ENCODE peak calls at places on chromosomes 13 and 19, in nine cellular contexts. E is NCI-H2081; B is hypothalamus; P is mesenteric fat pad; J is left cardiac atrium; H is HEK293T; C is activated CD4-positive, alpha-beta T cell treated with anti-CD3 and anti-CD28 coated beads for 48 hours; Z is ELR; K is RWPE1. F is an unnamed sample.

GRCh38 chr13:30796132-30796832 is 60.9 kb downstream of the ALOX5AP start:
- DNase-seq in J (no peak), Z (peak), B (no peak), H (no peak), P (no peak), E (no peak), K (peak), C (peak), F (no peak)

GRCh38 chr19:41706741-41707501 is 1.5 kb upstream of the CEACAM5 start:
- DNase-seq in E (peak), H (peak), C (peak), P (peak), J (peak), Z (peak), K (peak), B (no peak), F (peak)

GRCh38 chr13:27923794-27924528 is 4.2 kb downstream of the PDX1 start:
- DNase-seq in P (no peak), H (no peak), C (peak), K (no peak), E (no peak), Z (no peak), B (no peak), J (no peak), F (no peak)

GRCh38 chr13:112244495-112245177 is 131.5 kb upstream of the SPACA7 start:
- DNase-seq in H (no peak), Z (no peak), B (no peak), C (no peak), K (no peak), E (no peak), P (peak), J (no peak), F (no peak)

GRCh38 chr13:77554079-77554478 is 18.6 kb downstream of the SCEL start:
- DNase-seq in B (no peak), J (no peak), H (no peak), Z (no peak), E (no peak), K (no peak), P (no peak), C (no peak), F (no peak)

GRCh38 chr19:48473161-48473966 is 4.2 kb downstream of the CYTH2 start:
- DNase-seq in B (no peak), H (no peak), K (no peak), J (no peak), E (no peak), Z (no peak), P (no peak), C (no peak), F (no peak)

GRCh38 chr19:5822181-5822844 is 17.2 kb downstream of the FUT6 start:
- DNase-seq in P (no peak), H (no peak), Z (no peak), B (no peak), C (no peak), J (no peak), K (no peak), E (no peak), F (no peak)

GRCh38 chr19:31334849-31335624 is 14.2 kb downstream of the TSHZ3 start:
- DNase-seq in P (peak), H (no peak), K (no peak), J (no peak), B (no peak), C (no peak), Z (peak), E (no peak), F (no peak)

GRCh38 chr19:44499962-44500949 is at the start of gene ZNF180:
- DNase-seq in B (peak), E (peak), K (peak), H (peak), Z (peak), P (peak), C (peak), J (peak), F (peak)

GRCh38 chr19:49636230-49636932 is 3.6 kb downstream of the RRAS start:
- DNase-seq in C (no peak), Z (no peak), J (no peak), B (no peak), H (no peak), P (no peak), K (no peak), E (no peak), F (no peak)

GRCh38 chr19:33143897-33144405 is 12.0 kb downstream of the WDR88 start:
- DNase-seq in B (peak), P (peak), E (no peak), Z (peak), H (peak), K (peak), J (peak), C (peak), F (peak)

GRCh38 chr13:107864543-107865460 is 350.5 kb downstream of the LIG4 start:
- DNase-seq in P (no peak), Z (peak), H (no peak), B (no peak), K (no peak), E (peak), C (peak), J (no peak), F (peak)

GRCh38 chr13:31051999-31052398 is 109.7 kb downstream of the HSPH1 start:
- DNase-seq in J (no peak), E (no peak), H (no peak), Z (peak), K (no peak), B (no peak), P (peak), C (no peak), F (no peak)

GRCh38 chr19:47112166-47112663 is 1.4 kb downstream of the ZC3H4 start:
- DNase-seq in E (peak), J (peak), B (peak), K (peak), P (peak), H (peak), Z (peak), C (peak), F (peak)

GRCh38 chr13:25420161-25420560 is 48.4 kb downstream of the ATP8A2 start:
- DNase-seq in E (no peak), Z (no peak), K (no peak), C (no peak), J (no peak), P (no peak), B (no peak), H (no peak), F (no peak)

GRCh38 chr19:48680436-48681126 is 7.8 kb upstream of the NTN5 start:
- DNase-seq in K (no peak), J (no peak), P (no peak), H (no peak), B (no peak), E (no peak), C (no peak), Z (no peak), F (no peak)

GRCh38 chr19:50553134-50553703 is 15.0 kb downstream of the LRRC4B start:
- DNase-seq in P (no peak), C (no peak), E (no peak), H (no peak), B (no peak), J (no peak), K (no peak), Z (no peak), F (no peak)

GRCh38 chr19:49395581-49396407 is 7.7 kb downstream of the KASH5 start:
- DNase-seq in B (no peak), Z (no peak), K (no peak), J (peak), C (no peak), H (no peak), E (no peak), P (no peak), F (no peak)

GRCh38 chr19:41352609-41353465 is 885 bp downstream of the TGFB1 start:
- DNase-seq in K (peak), B (no peak), E (no peak), Z (peak), H (peak), J (peak), C (peak), P (peak), F (peak)

GRCh38 chr13:52734075-52734623 is 5.5 kb downstream of the CNMD start:
- DNase-seq in K (no peak), J (no peak), B (no peak), E (no peak), Z (no peak), P (no peak), H (no peak), C (no peak), F (no peak)

GRCh38 chr19:10603873-10604459 is 16.9 kb upstream of the AP1M2 start:
- DNase-seq in C (peak), J (no peak), H (no peak), P (no peak), B (no peak), E (no peak), Z (no peak), K (no peak), F (no peak)

GRCh38 chr13:90997951-90998350 is 349.5 kb upstream of the MIR17HG start:
- DNase-seq in C (no peak), Z (no peak), K (no peak), P (no peak), H (no peak), E (no peak), B (no peak), J (no peak), F (no peak)